ENCODE peak calls at places on chromosomes 11 and 22, in ten cellular contexts. C is A549, H is cardiac muscle cell, Y is fibroblast of mammary gland, W is lower leg skin, E is GM12878, P is coronary artery, M is esophagus squamous epithelium, J is AG10803, S is AG04449. B is an unnamed sample.

GRCh38 chr11:16785520-16786128 is 47.2 kb downstream of the C11orf58 start:
- DNase-seq in J (peak), P (peak), M (no peak), W (peak), E (peak), C (peak), S (no peak), H (peak), Y (peak), B (peak)

GRCh38 chr11:118842369-118842768 is 41.3 kb upstream of the CXCR5 start:
- DNase-seq in M (no peak), P (no peak), E (no peak), W (no peak), J (no peak), Y (peak), H (no peak), S (no peak), C (no peak), B (peak)

GRCh38 chr22:26675687-26676273 is 18.4 kb downstream of the MIAT start:
- DNase-seq in W (no peak), E (no peak), S (no peak), H (no peak), P (no peak), Y (no peak), M (no peak), J (no peak), C (no peak), B (no peak)

GRCh38 chr11:44789466-44789865 is 62.7 kb downstream of the TSPAN18 start:
- DNase-seq in W (no peak), C (no peak), E (no peak), H (no peak), P (no peak), M (no peak), S (no peak), J (no peak), Y (no peak), B (no peak)

GRCh38 chr11:17564687-17565042 is 17.6 kb downstream of the OTOG start:
- DNase-seq in J (no peak), P (no peak), H (no peak), M (no peak), E (no peak), W (no peak), Y (no peak), S (no peak), C (no peak), B (no peak)

GRCh38 chr11:114044042-114044871 is 15.3 kb upstream of the ZBTB16 start:
- DNase-seq in C (no peak), M (no peak), H (no peak), S (no peak), P (no peak), Y (no peak), W (no peak), J (no peak), E (no peak), B (no peak)

GRCh38 chr11:65555693-65556231 is 2.4 kb downstream of the LTBP3 start:
- DNase-seq in H (no peak), J (peak), S (no peak), W (no peak), C (peak), M (no peak), P (peak), E (no peak), Y (peak), B (no peak)

GRCh38 chr11:127274328-127274676 is 273.7 kb upstream of the KIRREL3 start:
- DNase-seq in M (no peak), W (peak), Y (no peak), H (no peak), J (no peak), C (no peak), S (no peak), P (no peak), E (no peak), B (no peak)

GRCh38 chr11:36431429-36432092 is 78.5 kb downstream of the TRAF6 start:
- DNase-seq in H (no peak), E (no peak), S (peak), J (peak), C (peak), W (no peak), Y (peak), P (no peak), M (no peak), B (peak)

GRCh38 chr11:8058216-8058615 is 22.8 kb upstream of the TUB start:
- DNase-seq in S (no peak), M (no peak), E (no peak), P (no peak), C (no peak), H (no peak), J (no peak), W (no peak), Y (no peak), B (no peak)

GRCh38 chr11:514606-515005 is 7.6 kb upstream of the RNH1 start:
- DNase-seq in P (no peak), E (no peak), W (no peak), H (no peak), S (no peak), J (no peak), Y (no peak), C (no peak), M (no peak), B (no peak)

GRCh38 chr11:7511405-7511804 is 2.4 kb upstream of the PPFIBP2 start:
- DNase-seq in Y (no peak), H (no peak), P (peak), S (no peak), E (no peak), W (peak), J (no peak), M (no peak), C (no peak), B (no peak)

GRCh38 chr22:45163074-45163416 is 680 bp upstream of the NUP50 start:
- DNase-seq in C (peak), E (no peak), W (no peak), Y (peak), M (no peak), P (no peak), J (peak), S (no peak), H (peak), B (no peak)

GRCh38 chr11:64696045-64696444 is 27.0 kb downstream of the NRXN2 start:
- DNase-seq in J (no peak), C (no peak), P (no peak), W (no peak), E (no peak), S (no peak), H (no peak), M (no peak), Y (no peak), B (no peak)

DNA sequence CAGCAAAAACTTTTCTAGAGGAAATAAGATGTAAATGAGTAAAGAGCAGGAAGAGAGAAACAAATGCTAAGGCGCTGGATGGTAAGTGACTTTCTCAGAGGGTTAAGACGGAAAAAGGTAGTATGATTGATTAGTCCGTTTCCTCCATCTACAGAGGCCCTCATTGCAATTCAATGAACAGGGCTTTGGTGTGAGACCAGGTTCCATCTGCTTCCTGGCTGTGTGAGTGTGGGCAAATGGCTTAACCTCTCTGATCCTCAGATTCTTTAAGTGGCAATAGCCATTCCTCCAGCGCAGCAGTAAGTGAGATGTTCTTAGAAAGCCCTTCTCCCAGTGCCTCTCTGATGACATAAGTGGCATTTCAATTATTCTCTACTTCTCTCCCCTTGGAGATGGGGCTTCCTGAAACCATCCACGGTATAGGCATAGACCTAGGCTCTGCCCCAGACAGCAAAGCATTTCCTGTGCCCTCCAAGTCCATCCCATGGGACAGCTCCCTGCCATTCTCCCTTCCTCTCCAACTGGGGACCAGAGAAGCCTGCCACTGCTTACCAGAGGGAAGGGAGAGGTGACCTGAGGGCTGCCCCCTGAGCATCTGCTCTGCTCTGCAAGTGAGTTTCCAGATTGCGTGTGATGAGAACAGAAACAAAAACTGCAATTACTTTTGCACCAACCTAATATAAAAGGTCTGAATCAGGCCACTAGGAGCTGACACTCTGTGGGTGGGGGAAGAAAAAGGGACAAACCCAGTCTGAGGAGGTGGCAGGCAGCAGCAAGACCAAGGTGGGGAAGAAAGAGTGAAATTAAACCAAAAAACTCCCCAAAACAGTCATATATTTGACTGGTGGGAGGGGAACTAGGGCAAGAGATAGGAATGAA is 12.7 kb upstream of the CD44 start:
- DNase-seq in S (no peak), W (no peak), H (no peak), J (no peak), E (peak), P (no peak), C (no peak), Y (no peak), M (no peak), B (no peak)
- H3K4me3 ChIP-seq in S (no peak), W (no peak), H (no peak), J (no peak), E (peak), P (no peak), C (no peak), Y (no peak), M (no peak), B (no peak)

GRCh38 chr11:62923634-62924411 is 2.7 kb upstream of the CHRM1 start:
- DNase-seq in M (no peak), W (no peak), J (no peak), C (no peak), S (no peak), E (peak), Y (no peak), P (no peak), H (peak), B (no peak)
- TF ChIP-seq CTCF in M (no peak), W (no peak), J (no peak), C (no peak), S (no peak), E (no peak), Y (no peak), P (no peak), H (peak), B (no peak)

GRCh38 chr11:128604723-128605122 is 17.4 kb upstream of the ETS1 start:
- DNase-seq in W (no peak), M (no peak), H (no peak), C (no peak), Y (no peak), E (no peak), J (no peak), S (no peak), P (no peak), B (no peak)

GRCh38 chr11:128603752-128604472 is 16.6 kb upstream of the ETS1 start:
- DNase-seq in H (no peak), W (no peak), Y (no peak), E (peak), C (no peak), M (no peak), S (no peak), P (no peak), J (peak), B (no peak)

GRCh38 chr11:128599729-128600128 is 12.4 kb upstream of the ETS1 start:
- DNase-seq in C (no peak), W (no peak), J (peak), S (no peak), P (no peak), Y (peak), H (no peak), E (no peak), M (no peak), B (no peak)

GRCh38 chr11:128598755-128599154 is 11.4 kb upstream of the ETS1 start:
- DNase-seq in S (no peak), W (no peak), E (no peak), P (no peak), J (no peak), C (no peak), M (no peak), H (no peak), Y (no peak), B (no peak)

GRCh38 chr11:128603003-128603715 is 15.8 kb upstream of the ETS1 start:
- DNase-seq in S (no peak), C (no peak), J (no peak), W (no peak), H (no peak), M (no peak), Y (no peak), E (no peak), P (no peak), B (no peak)
- H3K4me3 ChIP-seq in S (no peak), C (no peak), J (no peak), W (no peak), H (no peak), M (no peak), Y (no peak), E (no peak), P (no peak), B (no peak)

GRCh38 chr11:132158696-132159095 is 788.3 kb downstream of the NTM start:
- DNase-seq in H (no peak), M (no peak), C (no peak), Y (peak), E (no peak), W (no peak), S (no peak), P (no peak), J (no peak), B (peak)
- TF ChIP-seq CTCF in H (no peak), M (no peak), C (no peak), Y (no peak), E (no peak), W (no peak), S (no peak), P (no peak), J (no peak), B (no peak)

DNA sequence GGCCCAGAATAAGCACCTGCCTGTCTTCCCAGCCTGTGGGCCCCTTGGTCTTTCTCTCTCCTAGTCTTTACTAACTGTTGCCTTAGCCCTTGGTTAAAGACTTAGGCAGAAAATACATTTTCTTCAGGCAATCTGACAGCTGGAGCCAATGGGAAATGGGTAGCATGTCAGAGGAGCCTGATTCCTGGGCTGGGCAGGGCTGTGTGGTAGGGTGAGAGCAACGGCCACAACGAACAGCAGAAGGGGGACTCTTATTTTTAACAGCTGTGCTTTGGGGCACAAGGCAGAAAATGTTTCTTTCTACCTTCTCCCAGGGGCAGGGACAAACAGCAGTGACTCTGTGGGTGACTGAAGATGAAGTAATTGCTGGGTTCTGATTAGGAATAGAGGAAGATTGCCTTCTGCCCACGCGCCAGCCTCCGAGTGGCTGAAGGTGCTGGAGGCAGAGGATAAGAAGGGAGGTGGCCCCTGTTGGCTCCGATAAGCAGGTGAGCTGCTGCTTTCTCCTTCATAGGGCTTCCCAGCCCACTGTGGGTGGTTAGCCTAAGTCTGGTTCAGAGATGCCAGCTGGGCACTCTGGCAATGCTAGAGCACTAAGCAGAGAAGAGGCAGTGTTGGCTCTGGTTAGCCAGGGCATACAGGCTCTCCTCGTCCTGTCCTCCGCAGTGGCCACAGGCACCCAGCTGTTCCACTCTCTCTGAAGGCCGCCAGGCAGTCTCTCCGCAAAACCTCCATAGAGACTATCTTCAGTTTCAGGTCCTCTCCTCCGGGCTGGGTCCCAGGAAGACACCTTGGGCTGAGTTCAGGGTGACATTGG is 1.5 kb downstream of the YPEL4 start:
- DNase-seq in H (peak), C (no peak), S (no peak), P (no peak), J (no peak), M (no peak), Y (no peak), E (no peak), W (no peak), B (no peak)
- H3K4me3 ChIP-seq in H (peak), C (no peak), S (peak), P (peak), J (peak), M (no peak), Y (peak), E (no peak), W (no peak), B (peak)

GRCh38 chr11:10303558-10304363 is 1.1 kb upstream of the ADM start:
- DNase-seq in W (peak), C (peak), P (no peak), H (peak), M (no peak), J (peak), Y (peak), S (no peak), E (no peak), B (no peak)

GRCh38 chr11:10305262-10305963 is 540 bp downstream of the ADM start:
- DNase-seq in H (peak), P (no peak), E (no peak), W (no peak), J (peak), M (no peak), Y (no peak), S (no peak), C (no peak), B (no peak)

GRCh38 chr11:10305964-10306918 is 1.4 kb downstream of the ADM start:
- DNase-seq in M (no peak), E (no peak), C (peak), W (no peak), S (no peak), J (peak), P (peak), Y (no peak), H (peak), B (no peak)

GRCh38 chr11:10302744-10303557 is 1.9 kb upstream of the ADM start:
- DNase-seq in J (peak), S (no peak), H (peak), C (no peak), W (peak), E (no peak), Y (peak), P (peak), M (peak), B (no peak)

GRCh38 chr11:10304495-10305261 is at the start of gene ADM:
- DNase-seq in M (peak), C (peak), H (peak), P (peak), Y (peak), J (peak), W (peak), S (no peak), E (no peak), B (peak)
- TF ChIP-seq CTCF in M (peak), C (peak), H (peak), P (peak), Y (no peak), J (peak), W (no peak), S (peak), E (peak), B (peak)